ENCODE peak calls at places on chromosomes 5 and 9, in seven cellular contexts. L, M, H, X, F, P and C are unnamed samples.

GRCh38 chr5:61964199-61964598 is 341.8 kb upstream of the KIF2A start:
- DNase-seq in L (no peak), M (peak; percentile 20), H (no peak), X (no peak), F (no peak), P (no peak), C (peak; percentile 12)

GRCh38 chr9:134724231-134724911 is 82.8 kb downstream of the COL5A1 start:
- DNase-seq in L (no peak), M (no peak), H (no peak), X (no peak), F (no peak), P (no peak), C (peak; percentile 54)

GRCh38 chr5:72402381-72402890 is 82.3 kb downstream of the PTCD2 start:
- DNase-seq in L (no peak), M (peak; percentile 20), H (no peak), X (no peak), F (no peak), P (no peak), C (no peak)

GRCh38 chr5:67680109-67680508 is 483.5 kb upstream of the CD180 start:
- DNase-seq in L (no peak), M (no peak), H (no peak), X (no peak), F (no peak), P (no peak), C (no peak)

GRCh38 chr5:123610665-123611406 is 98.9 kb downstream of the CSNK1G3 start:
- DNase-seq in L (no peak), M (peak; percentile 76), H (peak; percentile 34), X (no peak), F (peak; percentile 21), P (peak; percentile 55), C (peak; percentile 60)

GRCh38 chr9:89661956-89662717 is 57.3 kb downstream of the GADD45G start:
- DNase-seq in L (peak; percentile 80), M (peak; percentile 88), H (peak; percentile 80), X (no peak), F (peak; percentile 94), P (peak; percentile 93), C (peak; percentile 97)

GRCh38 chr9:87157366-87158031 is 210.2 kb upstream of the GAS1 start:
- DNase-seq in L (no peak), M (no peak), H (no peak), X (no peak), F (no peak), P (no peak), C (no peak)

GRCh38 chr9:93268551-93269314 is 84.8 kb downstream of the WNK2 start:
- DNase-seq in L (no peak), M (no peak), H (no peak), X (peak; percentile 27), F (no peak), P (no peak), C (no peak)

GRCh38 chr9:111944467-111944866 is 47.9 kb downstream of the UGCG start:
- DNase-seq in L (no peak), M (peak; percentile 54), H (no peak), X (no peak), F (no peak), P (no peak), C (peak; percentile 55)

GRCh38 chr9:115226152-115226551 is 108.2 kb upstream of the TNC start:
- DNase-seq in L (no peak), M (peak; percentile 34), H (no peak), X (no peak), F (no peak), P (peak; percentile 6), C (no peak)

GRCh38 chr5:44329716-44330115 is 59.5 kb downstream of the FGF10 start:
- DNase-seq in L (no peak), M (no peak), H (no peak), X (no peak), F (no peak), P (no peak), C (no peak)

GRCh38 chr5:155530046-155530445 is 516.5 kb downstream of the KIF4B start:
- DNase-seq in L (no peak), M (peak; percentile 43), H (no peak), X (no peak), F (no peak), P (no peak), C (no peak)

GRCh38 chr5:9335269-9335668 is 210.6 kb downstream of the SEMA5A start:
- DNase-seq in L (no peak), M (no peak), H (no peak), X (no peak), F (no peak), P (no peak), C (no peak)

GRCh38 chr5:174459832-174460448 is 264.4 kb upstream of the MSX2 start:
- DNase-seq in L (no peak), M (peak; percentile 35), H (no peak), X (no peak), F (no peak), P (peak; percentile 15), C (no peak)

GRCh38 chr5:151264113-151264512 is 11.1 kb downstream of the GM2A start:
- DNase-seq in L (peak; percentile 54), M (peak; percentile 79), H (no peak), X (no peak), F (no peak), P (peak; percentile 35), C (peak; percentile 17)
- TF ChIP-seq CTCF in L (no peak), M (no peak), H (no peak), X (no peak), F (no peak), P (no peak), C (peak; percentile 19)

GRCh38 chr5:60533789-60534188 is 166.2 kb downstream of the DEPDC1B start:
- DNase-seq in L (no peak), M (no peak), H (no peak), X (no peak), F (no peak), P (no peak), C (no peak)
- TF ChIP-seq CTCF in L (no peak), M (no peak), H (no peak), X (no peak), F (no peak), P (no peak), C (no peak)

GRCh38 chr5:102547659-102548058 is 48.9 kb upstream of the SLCO6A1 start:
- DNase-seq in L (no peak), M (no peak), H (no peak), X (no peak), F (no peak), P (no peak), C (no peak)

GRCh38 chr5:102547161-102547560 is 48.4 kb upstream of the SLCO6A1 start:
- DNase-seq in L (no peak), M (no peak), H (no peak), X (no peak), F (no peak), P (no peak), C (no peak)

GRCh38 chr5:102540251-102540812 is 41.5 kb upstream of the SLCO6A1 start:
- DNase-seq in L (no peak), M (no peak), H (no peak), X (no peak), F (no peak), P (no peak), C (no peak)

GRCh38 chr5:102542064-102542463 is 43.3 kb upstream of the SLCO6A1 start:
- DNase-seq in L (no peak), M (no peak), H (no peak), X (no peak), F (no peak), P (no peak), C (no peak)

DNA sequence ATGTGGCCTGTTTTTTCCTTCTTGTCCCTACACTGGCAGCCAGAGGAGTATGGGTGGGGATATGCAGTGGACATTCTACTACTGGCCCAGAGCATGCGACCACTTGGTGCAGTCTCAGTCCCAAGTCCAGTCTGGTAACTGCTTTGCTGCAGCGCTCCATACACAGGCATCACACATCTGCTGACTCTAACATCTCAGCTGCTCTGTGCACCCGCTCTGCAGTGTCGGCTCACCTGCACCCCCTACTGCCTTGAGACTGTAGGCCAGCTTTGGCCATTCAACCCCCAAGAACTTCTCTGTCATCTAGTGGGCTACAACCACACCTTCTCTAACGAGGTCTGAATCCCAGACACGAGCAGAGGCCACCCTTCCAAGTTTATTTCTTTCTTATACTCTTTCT is 46.4 kb upstream of the SLCO6A1 start:
- DNase-seq in L (no peak), M (peak; percentile 15), H (no peak), X (no peak), F (no peak), P (peak; percentile 54), C (peak; percentile 7)
- TF ChIP-seq CTCF in L (peak; percentile 17), M (no peak), H (peak; percentile 46), X (no peak), F (no peak), P (peak; percentile 53), C (peak; percentile 69)

GRCh38 chr9:84317563-84317962 is 23.0 kb downstream of the SLC28A3 start:
- DNase-seq in L (no peak), M (no peak), H (no peak), X (no peak), F (no peak), P (no peak), C (no peak)
- TF ChIP-seq CTCF in L (no peak), M (no peak), H (peak; percentile 17), X (no peak), F (no peak), P (no peak), C (peak; percentile 27)